ENCODE peak calls at places on chromosomes 2 and 18, in eight cellular contexts. One of them, this sample, is unnamed.

GRCh38 chr2:8312861-8313768 is 368.7 kb upstream of the ID2 start:
- DNase-seq in tibial nerve: no peak
- DNase-seq in right lobe of liver: no peak
- DNase-seq in IMR-90: peak; percentile 11
- DNase-seq in A549: peak; percentile 28
- DNase-seq in uterus: no peak
- DNase-seq in adrenal gland: no peak
- DNase-seq in body of pancreas: no peak
- DNase-seq in this sample: no peak

GRCh38 chr18:3624818-3625716 is 175.1 kb downstream of the TGIF1 start:
- DNase-seq in body of pancreas: no peak
- DNase-seq in adrenal gland: peak; percentile 64
- DNase-seq in right lobe of liver: peak; percentile 29
- DNase-seq in tibial nerve: no peak
- DNase-seq in IMR-90: peak; percentile 98
- DNase-seq in A549: peak; percentile 96
- DNase-seq in uterus: peak; percentile 47
- DNase-seq in this sample: no peak

GRCh38 chr2:79882548-79882947 is 369.7 kb downstream of the CTNNA2 start:
- DNase-seq in A549: no peak
- DNase-seq in uterus: no peak
- DNase-seq in tibial nerve: no peak
- DNase-seq in IMR-90: no peak
- DNase-seq in adrenal gland: no peak
- DNase-seq in right lobe of liver: no peak
- DNase-seq in body of pancreas: no peak
- DNase-seq in this sample: no peak

GRCh38 chr2:29590211-29590610 is 331.2 kb downstream of the ALK start:
- DNase-seq in tibial nerve: no peak
- DNase-seq in A549: no peak
- DNase-seq in body of pancreas: no peak
- DNase-seq in uterus: no peak
- DNase-seq in right lobe of liver: no peak
- DNase-seq in IMR-90: no peak
- DNase-seq in adrenal gland: no peak
- DNase-seq in this sample: no peak

GRCh38 chr2:225041871-225042799 is at the start of gene DOCK10:
- DNase-seq in body of pancreas: peak; percentile 39
- DNase-seq in right lobe of liver: peak; percentile 41
- DNase-seq in A549: peak; percentile 59
- DNase-seq in adrenal gland: peak; percentile 56
- DNase-seq in uterus: no peak
- DNase-seq in IMR-90: peak; percentile 69
- DNase-seq in tibial nerve: no peak
- DNase-seq in this sample: peak; percentile 59

GRCh38 chr2:20594957-20595356 is 55.9 kb downstream of the HS1BP3 start:
- DNase-seq in uterus: peak; percentile 26
- DNase-seq in body of pancreas: peak; percentile 1
- DNase-seq in IMR-90: no peak
- DNase-seq in tibial nerve: no peak
- DNase-seq in A549: no peak
- DNase-seq in right lobe of liver: peak; percentile 21
- DNase-seq in adrenal gland: peak; percentile 7
- DNase-seq in this sample: peak; percentile 39

GRCh38 chr2:135997380-135997779 is 12.0 kb upstream of the DARS1 start:
- DNase-seq in body of pancreas: no peak
- DNase-seq in right lobe of liver: no peak
- DNase-seq in uterus: no peak
- DNase-seq in A549: no peak
- DNase-seq in tibial nerve: no peak
- DNase-seq in IMR-90: no peak
- DNase-seq in adrenal gland: peak; percentile 36
- DNase-seq in this sample: no peak

GRCh38 chr2:234555616-234556249 is 58.9 kb upstream of the ARL4C start:
- DNase-seq in tibial nerve: no peak
- DNase-seq in right lobe of liver: no peak
- DNase-seq in IMR-90: peak; percentile 48
- DNase-seq in body of pancreas: no peak
- DNase-seq in uterus: no peak
- DNase-seq in adrenal gland: no peak
- DNase-seq in A549: no peak
- DNase-seq in this sample: peak; percentile 50

GRCh38 chr2:219059375-219059724 is 1.4 kb downstream of the IHH start:
- DNase-seq in right lobe of liver: no peak
- DNase-seq in A549: no peak
- DNase-seq in IMR-90: no peak
- DNase-seq in body of pancreas: no peak
- DNase-seq in tibial nerve: no peak
- DNase-seq in uterus: no peak
- DNase-seq in adrenal gland: no peak
- DNase-seq in this sample: no peak

GRCh38 chr2:26471766-26472706 is 5.9 kb downstream of the OTOF start:
- DNase-seq in right lobe of liver: no peak
- DNase-seq in IMR-90: no peak
- DNase-seq in A549: peak; percentile 47
- DNase-seq in adrenal gland: no peak
- DNase-seq in tibial nerve: no peak
- DNase-seq in uterus: no peak
- DNase-seq in body of pancreas: no peak
- DNase-seq in this sample: no peak
- TF ChIP-seq CTCF in right lobe of liver: no peak
- TF ChIP-seq CTCF in IMR-90: no peak
- TF ChIP-seq CTCF in A549: no peak
- TF ChIP-seq CTCF in adrenal gland: no peak
- TF ChIP-seq CTCF in tibial nerve: no peak
- TF ChIP-seq CTCF in uterus: no peak
- TF ChIP-seq CTCF in body of pancreas: no peak
- TF ChIP-seq CTCF in this sample: no peak

DNA sequence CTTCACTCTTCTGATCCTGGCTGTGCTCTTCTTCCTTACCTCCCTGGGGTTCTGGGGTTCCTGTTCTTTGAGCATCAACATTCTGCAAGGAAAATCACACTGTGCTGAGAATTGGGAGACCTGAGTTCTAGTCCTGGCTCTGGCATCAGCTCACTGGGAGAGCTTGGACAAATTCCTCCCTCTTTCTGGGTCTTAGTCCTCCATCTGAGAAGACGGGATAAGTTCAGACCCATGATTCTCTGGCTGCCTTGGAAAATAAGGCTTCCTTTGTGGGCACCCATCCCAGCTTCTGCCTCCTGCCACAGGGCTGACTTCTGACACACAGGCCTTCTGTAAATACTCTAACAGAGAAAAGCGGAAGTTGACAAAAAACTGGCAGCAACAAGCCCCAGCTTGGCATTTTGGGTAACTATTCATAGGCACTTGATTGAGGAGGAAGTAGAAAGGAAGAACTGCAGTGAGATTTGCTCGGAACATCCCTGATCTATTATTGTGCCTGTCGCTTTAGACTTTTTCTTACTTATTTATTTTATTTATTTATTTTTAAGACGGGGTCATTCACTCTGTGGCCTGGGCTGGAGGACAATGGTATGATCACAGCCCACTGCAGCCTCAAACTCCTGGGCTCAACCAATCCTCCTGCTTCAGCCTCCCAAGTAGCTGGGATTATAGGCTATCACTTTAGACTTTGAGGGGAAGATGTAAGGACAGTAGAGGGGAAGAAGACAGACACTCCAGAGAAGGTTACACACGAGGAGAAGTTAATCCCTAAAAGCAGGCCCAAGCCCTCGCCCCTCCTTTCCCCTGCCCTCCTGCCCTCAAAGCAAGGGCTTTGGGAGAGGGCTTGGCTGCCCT is 7.9 kb downstream of the PCBP1 start:
- DNase-seq in A549: peak; percentile 70
- DNase-seq in right lobe of liver: peak; percentile 65
- DNase-seq in IMR-90: peak; percentile 67
- DNase-seq in adrenal gland: peak; percentile 66
- DNase-seq in body of pancreas: peak; percentile 80
- DNase-seq in tibial nerve: no peak
- DNase-seq in uterus: peak; percentile 81
- DNase-seq in this sample: no peak
- TF ChIP-seq POLR2A in A549: no peak
- TF ChIP-seq POLR2A in right lobe of liver: peak; percentile 92
- TF ChIP-seq POLR2A in IMR-90: no peak
- TF ChIP-seq POLR2A in adrenal gland: no peak
- TF ChIP-seq POLR2A in body of pancreas: peak; percentile 13
- TF ChIP-seq POLR2A in tibial nerve: peak; percentile 60
- TF ChIP-seq POLR2A in uterus: peak; percentile 28
- TF ChIP-seq POLR2A in this sample: no peak

GRCh38 chr2:55837073-55837472 is 86.5 kb downstream of the EFEMP1 start:
- DNase-seq in tibial nerve: no peak
- DNase-seq in right lobe of liver: no peak
- DNase-seq in IMR-90: no peak
- DNase-seq in uterus: no peak
- DNase-seq in adrenal gland: no peak
- DNase-seq in body of pancreas: no peak
- DNase-seq in A549: no peak
- DNase-seq in this sample: no peak
- H3K4me3 ChIP-seq in tibial nerve: no peak overlapping the region
- H3K4me3 ChIP-seq in right lobe of liver: no peak overlapping the region
- H3K4me3 ChIP-seq in IMR-90: no peak overlapping the region
- H3K4me3 ChIP-seq in uterus: no peak overlapping the region
- H3K4me3 ChIP-seq in adrenal gland: no peak overlapping the region
- H3K4me3 ChIP-seq in body of pancreas: no peak overlapping the region
- H3K4me3 ChIP-seq in A549: no peak overlapping the region
- H3K4me3 ChIP-seq in this sample: no peak overlapping the region

DNA sequence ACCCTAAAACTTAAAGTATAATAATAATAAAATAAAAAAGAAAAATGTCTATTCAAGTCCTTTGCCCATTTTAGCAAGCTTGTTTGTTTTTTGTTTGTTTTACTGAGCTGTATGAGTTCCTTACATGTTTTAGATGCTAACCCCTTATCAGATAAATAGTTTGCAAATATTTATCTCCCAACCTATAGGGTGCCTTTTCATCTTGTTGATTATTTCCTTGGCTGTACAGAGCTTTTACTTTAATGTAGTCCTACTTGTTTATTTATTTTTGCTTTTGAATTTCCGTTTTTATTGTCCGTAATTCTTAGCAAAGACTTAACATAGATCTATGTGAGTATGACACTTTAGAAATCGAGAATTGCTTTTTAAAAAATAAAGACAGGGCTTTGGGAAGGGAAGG is 17.8 kb downstream of the PXDN start:
- DNase-seq in uterus: no peak
- DNase-seq in IMR-90: no peak
- DNase-seq in A549: no peak
- DNase-seq in adrenal gland: no peak
- DNase-seq in right lobe of liver: no peak
- DNase-seq in body of pancreas: no peak
- DNase-seq in tibial nerve: no peak
- DNase-seq in this sample: no peak
- TF ChIP-seq CTCF in uterus: no peak
- TF ChIP-seq CTCF in IMR-90: no peak
- TF ChIP-seq CTCF in A549: no peak
- TF ChIP-seq CTCF in adrenal gland: no peak
- TF ChIP-seq CTCF in right lobe of liver: no peak
- TF ChIP-seq CTCF in body of pancreas: no peak
- TF ChIP-seq CTCF in tibial nerve: no peak
- TF ChIP-seq CTCF in this sample: no peak

GRCh38 chr2:157444643-157445040 is 753 bp upstream of the CYTIP start:
- DNase-seq in uterus: no peak
- DNase-seq in adrenal gland: no peak
- DNase-seq in right lobe of liver: no peak
- DNase-seq in A549: no peak
- DNase-seq in IMR-90: no peak
- DNase-seq in tibial nerve: no peak
- DNase-seq in body of pancreas: no peak
- DNase-seq in this sample: peak; percentile 62

GRCh38 chr2:157442136-157442535 is 1.8 kb downstream of the CYTIP start:
- DNase-seq in tibial nerve: no peak
- DNase-seq in adrenal gland: no peak
- DNase-seq in IMR-90: no peak
- DNase-seq in uterus: no peak
- DNase-seq in A549: no peak
- DNase-seq in right lobe of liver: no peak
- DNase-seq in body of pancreas: no peak
- DNase-seq in this sample: no peak

GRCh38 chr2:157443090-157443489 is 799 bp downstream of the CYTIP start:
- DNase-seq in IMR-90: no peak
- DNase-seq in body of pancreas: no peak
- DNase-seq in uterus: no peak
- DNase-seq in adrenal gland: no peak
- DNase-seq in tibial nerve: no peak
- DNase-seq in right lobe of liver: no peak
- DNase-seq in A549: no peak
- DNase-seq in this sample: no peak

GRCh38 chr2:157442636-157443035 is 1.3 kb downstream of the CYTIP start:
- DNase-seq in IMR-90: no peak
- DNase-seq in tibial nerve: no peak
- DNase-seq in uterus: no peak
- DNase-seq in right lobe of liver: no peak
- DNase-seq in adrenal gland: no peak
- DNase-seq in A549: no peak
- DNase-seq in body of pancreas: no peak
- DNase-seq in this sample: no peak

GRCh38 chr2:157443795-157444642 is at the start of gene CYTIP:
- DNase-seq in IMR-90: no peak
- DNase-seq in tibial nerve: no peak
- DNase-seq in uterus: no peak
- DNase-seq in adrenal gland: peak; percentile 27
- DNase-seq in right lobe of liver: no peak
- DNase-seq in A549: no peak
- DNase-seq in body of pancreas: peak; percentile 25
- DNase-seq in this sample: peak; percentile 92
- TF ChIP-seq POLR2A in IMR-90: no peak
- TF ChIP-seq POLR2A in tibial nerve: no peak
- TF ChIP-seq POLR2A in uterus: no peak
- TF ChIP-seq POLR2A in adrenal gland: no peak
- TF ChIP-seq POLR2A in right lobe of liver: peak; percentile 72
- TF ChIP-seq POLR2A in A549: no peak
- TF ChIP-seq POLR2A in body of pancreas: no peak
- TF ChIP-seq POLR2A in this sample: peak; percentile 59

This sample was measured in Peyer's patch.